ENCODE peak calls at places on chromosomes 2 and 18, in six cellular contexts. O is Right ventricle myocardium superior, X is Right ventricle myocardium inferior, Q is sciatic nerve, B is upper lobe of left lung, P is heart right ventricle. J is an unnamed sample.

GRCh38 chr18:61838521-61838920 is 54.3 kb downstream of the RNF152 start:
- ATAC-seq in B (no peak), O (no peak), Q (no peak), P (no peak), X (no peak), J (no peak)

GRCh38 chr2:144630459-144631215 is 110.7 kb upstream of the ZEB2 start:
- ATAC-seq in X (no peak), O (no peak), P (no peak), Q (no peak), B (no peak), J (no peak)

GRCh38 chr2:21372654-21373053 is 248.9 kb downstream of the TDRD15 start:
- ATAC-seq in O (no peak), Q (no peak), X (no peak), B (no peak), P (no peak), J (no peak)

GRCh38 chr2:160209457-160209856 is 9.4 kb upstream of the ITGB6 start:
- ATAC-seq in O (no peak), X (no peak), Q (peak), P (no peak), B (no peak), J (no peak)

GRCh38 chr2:182980115-182980514 is 58.1 kb downstream of the NCKAP1 start:
- ATAC-seq in O (peak), X (no peak), B (peak), P (peak), Q (peak), J (no peak)

GRCh38 chr18:304887-305529 is 37.2 kb upstream of the THOC1 start:
- ATAC-seq in P (no peak), O (no peak), Q (no peak), B (no peak), X (no peak), J (no peak)

GRCh38 chr2:101745711-101746694 is 48.5 kb downstream of the MAP4K4 start:
- ATAC-seq in P (no peak), B (no peak), Q (no peak), X (no peak), O (no peak), J (no peak)

GRCh38 chr2:188456114-188456909 is 164.6 kb downstream of the GULP1 start:
- ATAC-seq in O (no peak), B (no peak), Q (no peak), X (no peak), P (no peak), J (no peak)

GRCh38 chr18:54232485-54233227 is 8.2 kb upstream of the MBD2 start:
- ATAC-seq in B (no peak), X (peak), O (peak), Q (no peak), P (peak), J (no peak)

GRCh38 chr2:128233790-128234395 is 84.8 kb downstream of the HS6ST1 start:
- ATAC-seq in O (no peak), Q (no peak), B (no peak), P (no peak), X (no peak), J (no peak)

GRCh38 chr2:173249661-173250641 is 104.7 kb upstream of the CDCA7 start:
- ATAC-seq in B (no peak), Q (no peak), P (no peak), O (no peak), X (no peak), J (no peak)

GRCh38 chr2:111071480-111072143 is 49.1 kb upstream of the BCL2L11 start:
- ATAC-seq in O (peak), P (peak), Q (peak), B (peak), X (peak), J (peak)

GRCh38 chr2:43199492-43200481 is 26.6 kb downstream of the ZFP36L2 start:
- ATAC-seq in B (peak), P (no peak), Q (no peak), O (no peak), X (no peak), J (no peak)

GRCh38 chr2:106566050-106566449 is 78.9 kb downstream of the CD8B2 start:
- ATAC-seq in O (no peak), X (no peak), Q (no peak), P (peak), B (peak), J (no peak)

GRCh38 chr2:98822301-98823164 is 91.6 kb upstream of the MGAT4A start:
- ATAC-seq in P (peak), Q (peak), B (peak), X (peak), O (peak), J (peak)

GRCh38 chr18:9404565-9405060 is 70.0 kb downstream of the TWSG1 start:
- ATAC-seq in X (no peak), B (peak), Q (peak), P (peak), O (no peak), J (peak)

GRCh38 chr2:105102963-105103421 is 65.1 kb downstream of the MRPS9 start:
- ATAC-seq in Q (no peak), P (peak), B (no peak), O (peak), X (no peak), J (no peak)

J was measured in gastroesophageal sphincter.